ENCODE peak calls at places on chromosomes 6 and 20, in eight cellular contexts. One of them, this sample, is unnamed.

GRCh38 chr6:52352239-52353008 is 9.5 kb upstream of the PAQR8 start:
- DNase-seq in non-pigmented ciliary epithelial cell: peak; percentile 87
- DNase-seq in stimulated activated CD4-positive, alpha-beta T cell treated with anti-CD3 and anti-CD28 coated beads, Interleukin-12 subunit alpha, Interleukin-12 subunit beta, amount 100 ng/mL, for 48 hours: no peak
- DNase-seq in central memory CD4-positive, alpha-beta T cell: no peak
- DNase-seq in SJSA1: peak; percentile 91
- DNase-seq in MCF 10A: peak; percentile 95
- DNase-seq in H4: peak; percentile 95
- DNase-seq in activated CD4-positive, alpha-beta T cell treated with anti-CD3 and anti-CD28 coated beads, Interleukin-2, amount 10 ng/mL, durations not matched to agents 7 days and 5 days: no peak
- DNase-seq in this sample: peak; percentile 97

GRCh38 chr6:49524541-49524940 is 24.8 kb downstream of the GLYATL3 start:
- DNase-seq in non-pigmented ciliary epithelial cell: no peak
- DNase-seq in stimulated activated CD4-positive, alpha-beta T cell treated with anti-CD3 and anti-CD28 coated beads, Interleukin-12 subunit alpha, Interleukin-12 subunit beta, amount 100 ng/mL, for 48 hours: no peak
- DNase-seq in central memory CD4-positive, alpha-beta T cell: no peak
- DNase-seq in SJSA1: no peak
- DNase-seq in MCF 10A: no peak
- DNase-seq in H4: no peak
- DNase-seq in activated CD4-positive, alpha-beta T cell treated with anti-CD3 and anti-CD28 coated beads, Interleukin-2, amount 10 ng/mL, durations not matched to agents 7 days and 5 days: no peak
- DNase-seq in this sample: no peak

GRCh38 chr6:109081026-109081425 is 13.6 kb downstream of the SESN1 start:
- DNase-seq in non-pigmented ciliary epithelial cell: no peak
- DNase-seq in stimulated activated CD4-positive, alpha-beta T cell treated with anti-CD3 and anti-CD28 coated beads, Interleukin-12 subunit alpha, Interleukin-12 subunit beta, amount 100 ng/mL, for 48 hours: no peak
- DNase-seq in central memory CD4-positive, alpha-beta T cell: no peak
- DNase-seq in SJSA1: no peak
- DNase-seq in MCF 10A: no peak
- DNase-seq in H4: no peak
- DNase-seq in activated CD4-positive, alpha-beta T cell treated with anti-CD3 and anti-CD28 coated beads, Interleukin-2, amount 10 ng/mL, durations not matched to agents 7 days and 5 days: no peak
- DNase-seq in this sample: no peak

GRCh38 chr6:29834564-29835436 is 7.2 kb downstream of the HLA-G start:
- DNase-seq in non-pigmented ciliary epithelial cell: no peak
- DNase-seq in stimulated activated CD4-positive, alpha-beta T cell treated with anti-CD3 and anti-CD28 coated beads, Interleukin-12 subunit alpha, Interleukin-12 subunit beta, amount 100 ng/mL, for 48 hours: peak; percentile 8
- DNase-seq in central memory CD4-positive, alpha-beta T cell: peak; percentile 33
- DNase-seq in SJSA1: no peak
- DNase-seq in MCF 10A: peak; percentile 42
- DNase-seq in H4: no peak
- DNase-seq in activated CD4-positive, alpha-beta T cell treated with anti-CD3 and anti-CD28 coated beads, Interleukin-2, amount 10 ng/mL, durations not matched to agents 7 days and 5 days: peak; percentile 57
- DNase-seq in this sample: peak; percentile 9

GRCh38 chr20:9912858-9913434 is 74.1 kb upstream of the PAK5 start:
- DNase-seq in non-pigmented ciliary epithelial cell: no peak
- DNase-seq in stimulated activated CD4-positive, alpha-beta T cell treated with anti-CD3 and anti-CD28 coated beads, Interleukin-12 subunit alpha, Interleukin-12 subunit beta, amount 100 ng/mL, for 48 hours: peak; percentile 4
- DNase-seq in central memory CD4-positive, alpha-beta T cell: no peak
- DNase-seq in SJSA1: no peak
- DNase-seq in MCF 10A: peak; percentile 56
- DNase-seq in H4: peak; percentile 39
- DNase-seq in activated CD4-positive, alpha-beta T cell treated with anti-CD3 and anti-CD28 coated beads, Interleukin-2, amount 10 ng/mL, durations not matched to agents 7 days and 5 days: peak; percentile 18
- DNase-seq in this sample: peak; percentile 24

GRCh38 chr6:138310294-138310693 is 67.4 kb upstream of the SMIM28 start:
- DNase-seq in non-pigmented ciliary epithelial cell: no peak
- DNase-seq in stimulated activated CD4-positive, alpha-beta T cell treated with anti-CD3 and anti-CD28 coated beads, Interleukin-12 subunit alpha, Interleukin-12 subunit beta, amount 100 ng/mL, for 48 hours: no peak
- DNase-seq in central memory CD4-positive, alpha-beta T cell: no peak
- DNase-seq in SJSA1: no peak
- DNase-seq in MCF 10A: no peak
- DNase-seq in H4: no peak
- DNase-seq in activated CD4-positive, alpha-beta T cell treated with anti-CD3 and anti-CD28 coated beads, Interleukin-2, amount 10 ng/mL, durations not matched to agents 7 days and 5 days: no peak
- DNase-seq in this sample: no peak

GRCh38 chr6:5497896-5498578 is 236.7 kb downstream of the FARS2 start:
- DNase-seq in non-pigmented ciliary epithelial cell: peak; percentile 78
- DNase-seq in stimulated activated CD4-positive, alpha-beta T cell treated with anti-CD3 and anti-CD28 coated beads, Interleukin-12 subunit alpha, Interleukin-12 subunit beta, amount 100 ng/mL, for 48 hours: no peak
- DNase-seq in central memory CD4-positive, alpha-beta T cell: no peak
- DNase-seq in SJSA1: peak; percentile 59
- DNase-seq in MCF 10A: no peak
- DNase-seq in H4: peak; percentile 46
- DNase-seq in activated CD4-positive, alpha-beta T cell treated with anti-CD3 and anti-CD28 coated beads, Interleukin-2, amount 10 ng/mL, durations not matched to agents 7 days and 5 days: no peak
- DNase-seq in this sample: no peak

GRCh38 chr6:35468980-35469710 is 944 bp downstream of the RPL10A start:
- DNase-seq in non-pigmented ciliary epithelial cell: no peak
- DNase-seq in stimulated activated CD4-positive, alpha-beta T cell treated with anti-CD3 and anti-CD28 coated beads, Interleukin-12 subunit alpha, Interleukin-12 subunit beta, amount 100 ng/mL, for 48 hours: no peak
- DNase-seq in central memory CD4-positive, alpha-beta T cell: no peak
- DNase-seq in SJSA1: no peak
- DNase-seq in MCF 10A: peak; percentile 4
- DNase-seq in H4: no peak
- DNase-seq in activated CD4-positive, alpha-beta T cell treated with anti-CD3 and anti-CD28 coated beads, Interleukin-2, amount 10 ng/mL, durations not matched to agents 7 days and 5 days: no peak
- DNase-seq in this sample: no peak

GRCh38 chr20:62300319-62300718 is 2.5 kb upstream of the ADRM1 start:
- DNase-seq in non-pigmented ciliary epithelial cell: no peak
- DNase-seq in stimulated activated CD4-positive, alpha-beta T cell treated with anti-CD3 and anti-CD28 coated beads, Interleukin-12 subunit alpha, Interleukin-12 subunit beta, amount 100 ng/mL, for 48 hours: no peak
- DNase-seq in central memory CD4-positive, alpha-beta T cell: no peak
- DNase-seq in SJSA1: no peak
- DNase-seq in MCF 10A: no peak
- DNase-seq in H4: no peak
- DNase-seq in activated CD4-positive, alpha-beta T cell treated with anti-CD3 and anti-CD28 coated beads, Interleukin-2, amount 10 ng/mL, durations not matched to agents 7 days and 5 days: no peak
- DNase-seq in this sample: no peak

GRCh38 chr6:4973972-4974885 is 29.6 kb downstream of the RPP40 start:
- DNase-seq in non-pigmented ciliary epithelial cell: no peak
- DNase-seq in stimulated activated CD4-positive, alpha-beta T cell treated with anti-CD3 and anti-CD28 coated beads, Interleukin-12 subunit alpha, Interleukin-12 subunit beta, amount 100 ng/mL, for 48 hours: no peak
- DNase-seq in central memory CD4-positive, alpha-beta T cell: no peak
- DNase-seq in SJSA1: no peak
- DNase-seq in MCF 10A: no peak
- DNase-seq in H4: no peak
- DNase-seq in activated CD4-positive, alpha-beta T cell treated with anti-CD3 and anti-CD28 coated beads, Interleukin-2, amount 10 ng/mL, durations not matched to agents 7 days and 5 days: no peak
- DNase-seq in this sample: no peak

GRCh38 chr20:50438986-50439407 is 71.2 kb upstream of the PTPN1 start:
- DNase-seq in non-pigmented ciliary epithelial cell: no peak
- DNase-seq in stimulated activated CD4-positive, alpha-beta T cell treated with anti-CD3 and anti-CD28 coated beads, Interleukin-12 subunit alpha, Interleukin-12 subunit beta, amount 100 ng/mL, for 48 hours: peak; percentile 44
- DNase-seq in central memory CD4-positive, alpha-beta T cell: no peak
- DNase-seq in SJSA1: no peak
- DNase-seq in MCF 10A: peak; percentile 94
- DNase-seq in H4: peak; percentile 43
- DNase-seq in activated CD4-positive, alpha-beta T cell treated with anti-CD3 and anti-CD28 coated beads, Interleukin-2, amount 10 ng/mL, durations not matched to agents 7 days and 5 days: no peak
- DNase-seq in this sample: peak; percentile 89

GRCh38 chr20:35353646-35354045 is 58.1 kb downstream of the UQCC1 start:
- DNase-seq in non-pigmented ciliary epithelial cell: no peak
- DNase-seq in stimulated activated CD4-positive, alpha-beta T cell treated with anti-CD3 and anti-CD28 coated beads, Interleukin-12 subunit alpha, Interleukin-12 subunit beta, amount 100 ng/mL, for 48 hours: no peak
- DNase-seq in central memory CD4-positive, alpha-beta T cell: no peak
- DNase-seq in SJSA1: no peak
- DNase-seq in MCF 10A: no peak
- DNase-seq in H4: no peak
- DNase-seq in activated CD4-positive, alpha-beta T cell treated with anti-CD3 and anti-CD28 coated beads, Interleukin-2, amount 10 ng/mL, durations not matched to agents 7 days and 5 days: no peak
- DNase-seq in this sample: no peak

GRCh38 chr6:111418971-111419693 is 63.9 kb downstream of the REV3L start:
- DNase-seq in non-pigmented ciliary epithelial cell: peak; percentile 60
- DNase-seq in stimulated activated CD4-positive, alpha-beta T cell treated with anti-CD3 and anti-CD28 coated beads, Interleukin-12 subunit alpha, Interleukin-12 subunit beta, amount 100 ng/mL, for 48 hours: no peak
- DNase-seq in central memory CD4-positive, alpha-beta T cell: no peak
- DNase-seq in SJSA1: no peak
- DNase-seq in MCF 10A: peak; percentile 32
- DNase-seq in H4: no peak
- DNase-seq in activated CD4-positive, alpha-beta T cell treated with anti-CD3 and anti-CD28 coated beads, Interleukin-2, amount 10 ng/mL, durations not matched to agents 7 days and 5 days: no peak
- DNase-seq in this sample: no peak

GRCh38 chr20:63466250-63466825 is 6.1 kb downstream of the KCNQ2 start:
- DNase-seq in non-pigmented ciliary epithelial cell: no peak
- DNase-seq in stimulated activated CD4-positive, alpha-beta T cell treated with anti-CD3 and anti-CD28 coated beads, Interleukin-12 subunit alpha, Interleukin-12 subunit beta, amount 100 ng/mL, for 48 hours: no peak
- DNase-seq in central memory CD4-positive, alpha-beta T cell: no peak
- DNase-seq in SJSA1: no peak
- DNase-seq in MCF 10A: no peak
- DNase-seq in H4: no peak
- DNase-seq in activated CD4-positive, alpha-beta T cell treated with anti-CD3 and anti-CD28 coated beads, Interleukin-2, amount 10 ng/mL, durations not matched to agents 7 days and 5 days: no peak
- DNase-seq in this sample: no peak

GRCh38 chr6:154605207-154605877 is 94.9 kb upstream of the CNKSR3 start:
- DNase-seq in non-pigmented ciliary epithelial cell: no peak
- DNase-seq in stimulated activated CD4-positive, alpha-beta T cell treated with anti-CD3 and anti-CD28 coated beads, Interleukin-12 subunit alpha, Interleukin-12 subunit beta, amount 100 ng/mL, for 48 hours: no peak
- DNase-seq in central memory CD4-positive, alpha-beta T cell: peak; percentile 23
- DNase-seq in SJSA1: peak; percentile 61
- DNase-seq in MCF 10A: no peak
- DNase-seq in H4: peak; percentile 72
- DNase-seq in activated CD4-positive, alpha-beta T cell treated with anti-CD3 and anti-CD28 coated beads, Interleukin-2, amount 10 ng/mL, durations not matched to agents 7 days and 5 days: no peak
- DNase-seq in this sample: peak; percentile 22

This sample was measured in SW480.